ENCODE peak calls at places on chromosomes 7 and 10, in five cellular contexts. U is AG09309, B is GM23338, J is dorsolateral prefrontal cortex, A is upper lobe of right lung. O is an unnamed sample.

GRCh38 chr10:21334891-21335696 is 190.4 kb downstream of the SKIDA1 start:
- DNase-seq in U (peak), J (no peak), A (no peak), B (no peak), O (peak)

GRCh38 chr7:43590862-43591550 is 8.1 kb downstream of the STK17A start:
- DNase-seq in A (no peak), U (no peak), B (no peak), J (no peak), O (no peak)

GRCh38 chr10:42836096-42836495 is 53.5 kb downstream of the BMS1 start:
- DNase-seq in J (no peak), B (peak), U (no peak), A (no peak), O (no peak)

GRCh38 chr10:44400553-44400952 is 15.7 kb upstream of the CXCL12 start:
- DNase-seq in J (no peak), A (no peak), B (peak), U (no peak), O (no peak)

GRCh38 chr7:140006600-140006999 is 56.2 kb downstream of the PARP12 start:
- DNase-seq in B (no peak), U (no peak), J (no peak), A (peak), O (no peak)

GRCh38 chr7:87060288-87060537 is 759 bp upstream of the ELAPOR2 start:
- DNase-seq in J (no peak), B (no peak), A (no peak), U (no peak), O (no peak)

GRCh38 chr7:2726316-2727018 is 38.5 kb downstream of the AMZ1 start:
- DNase-seq in U (no peak), J (no peak), A (peak), B (no peak), O (peak)

GRCh38 chr10:55500931-55501559 is 700.0 kb upstream of the PCDH15 start:
- DNase-seq in A (no peak), B (peak), J (no peak), U (no peak), O (no peak)

GRCh38 chr10:5530846-5531557 is 6.2 kb downstream of the CALML3 start:
- DNase-seq in J (no peak), B (no peak), A (peak), U (no peak), O (no peak)

GRCh38 chr10:62083868-62084267 is 182.4 kb downstream of the ARID5B start:
- DNase-seq in A (no peak), B (no peak), J (no peak), U (no peak), O (peak)

GRCh38 chr10:71771821-71772617 is 1.3 kb downstream of the VSIR start:
- DNase-seq in J (no peak), U (peak), A (no peak), B (no peak), O (peak)

GRCh38 chr10:44510716-44511115 is 125.8 kb upstream of the CXCL12 start:
- DNase-seq in U (peak), B (no peak), J (no peak), A (no peak), O (no peak)

GRCh38 chr7:28862876-28863275 is 95.3 kb downstream of the TRIL start:
- DNase-seq in A (no peak), U (no peak), J (no peak), B (no peak), O (no peak)

GRCh38 chr7:55066938-55067337 is 48.1 kb downstream of the EGFR start:
- DNase-seq in U (no peak), A (no peak), B (no peak), J (no peak), O (no peak)

GRCh38 chr7:156954941-156955340 is 5.4 kb downstream of the NOM1 start:
- DNase-seq in J (no peak), U (no peak), A (no peak), B (no peak), O (no peak)

GRCh38 chr7:88339195-88339922 is 32.7 kb upstream of the STEAP4 start:
- DNase-seq in B (no peak), U (no peak), J (no peak), A (no peak), O (no peak)

GRCh38 chr7:38889872-38890432 is 19.0 kb downstream of the VPS41 start:
- DNase-seq in A (no peak), B (no peak), J (no peak), U (no peak), O (no peak)
- TF ChIP-seq CTCF in A (no peak), B (no peak), J (peak), U (no peak), O (no peak)

DNA sequence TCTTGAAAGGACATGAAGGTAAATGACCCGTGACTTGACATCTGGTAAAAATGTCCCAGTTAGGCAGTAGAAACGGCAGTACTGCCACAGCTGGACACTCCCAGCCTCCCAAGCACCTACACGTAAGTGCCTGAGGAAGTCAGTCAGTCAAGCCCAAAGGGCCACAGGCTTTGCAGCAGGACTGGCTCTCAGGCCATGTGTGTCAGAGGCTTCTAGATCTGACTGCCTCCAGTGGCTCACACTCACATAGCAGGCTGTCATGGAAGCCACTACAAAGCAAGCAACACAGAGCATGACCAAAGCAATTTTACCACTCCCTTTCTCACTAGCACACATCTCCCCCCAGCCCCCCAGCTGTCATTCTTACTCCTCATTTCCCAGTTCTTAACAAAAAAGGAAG is 17.8 kb upstream of the CCNJ start:
- DNase-seq in J (no peak), U (no peak), B (peak), A (no peak), O (no peak)
- TF ChIP-seq CTCF in J (no peak), U (no peak), B (peak), A (no peak), O (no peak)

GRCh38 chr7:80732635-80733034 is 94.2 kb downstream of the CD36 start:
- DNase-seq in B (peak), U (no peak), J (no peak), A (no peak), O (no peak)
- TF ChIP-seq CTCF in B (peak), U (peak), J (peak), A (no peak), O (no peak)

GRCh38 chr7:45646996-45647411 is 72.8 kb downstream of the ADCY1 start:
- DNase-seq in J (peak), U (no peak), B (peak), A (no peak), O (no peak)
- TF ChIP-seq CTCF in J (no peak), U (no peak), B (peak), A (no peak), O (no peak)

DNA sequence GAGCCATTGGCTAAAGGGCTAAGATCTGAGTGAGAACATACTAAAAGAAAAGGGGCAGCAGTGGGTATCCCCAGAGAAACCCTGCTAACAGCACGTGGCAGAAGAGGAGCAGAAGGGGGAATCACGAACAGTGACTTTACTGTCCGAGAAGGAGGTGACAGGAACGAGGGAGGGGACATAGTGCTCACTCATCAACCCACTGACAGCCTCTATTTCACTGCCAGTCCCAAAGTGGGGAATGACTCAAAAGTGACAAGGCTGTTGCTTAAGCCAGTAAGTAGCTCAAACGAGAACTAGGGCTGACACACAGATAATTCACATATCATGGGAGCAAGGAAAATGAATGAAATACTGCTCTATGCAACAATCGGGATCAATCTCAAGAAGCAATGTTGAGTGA is 92.7 kb downstream of the RSU1 start:
- DNase-seq in U (no peak), J (no peak), B (no peak), A (no peak), O (no peak)
- TF ChIP-seq CTCF in U (no peak), J (no peak), B (no peak), A (no peak), O (no peak)

GRCh38 chr10:126097558-126098215 is 201.3 kb downstream of the FANK1 start:
- DNase-seq in U (no peak), A (no peak), B (peak), J (no peak), O (no peak)
- TF ChIP-seq CTCF in U (peak), A (no peak), B (peak), J (no peak), O (no peak)